ENCODE peak calls at places on chromosomes 7 and 10, in six cellular contexts. Q, N, I, G, O and K are unnamed samples.

GRCh38 chr10:131094406-131095108 is 217.0 kb downstream of the TCERG1L start:
- DNase-seq in Q (peak), I (no peak), N (no peak), O (no peak), G (no peak), K (peak)

GRCh38 chr10:109018892-109019507 is 904.3 kb downstream of the XPNPEP1 start:
- DNase-seq in O (no peak), G (no peak), I (no peak), N (no peak), Q (no peak), K (no peak)

GRCh38 chr7:118762451-118762850 is 537.9 kb downstream of the ANKRD7 start:
- DNase-seq in O (no peak), N (no peak), G (no peak), Q (no peak), I (no peak), K (no peak)

GRCh38 chr10:72308320-72308987 is 34.7 kb downstream of the DDIT4 start:
- DNase-seq in G (no peak), Q (no peak), I (no peak), O (peak), N (peak), K (peak)

GRCh38 chr7:116164552-116164951 is 45.8 kb upstream of the TES start:
- DNase-seq in O (no peak), N (peak), G (no peak), Q (no peak), I (no peak), K (no peak)

GRCh38 chr7:44971188-44971907 is 7.5 kb downstream of the MYO1G start:
- DNase-seq in I (no peak), Q (no peak), O (no peak), N (no peak), G (no peak), K (no peak)

GRCh38 chr10:106548832-106549231 is 615.7 kb downstream of the SORCS1 start:
- DNase-seq in I (no peak), N (no peak), Q (no peak), O (no peak), G (no peak), K (no peak)

GRCh38 chr7:919114-919442 is 35.4 kb downstream of the ADAP1 start:
- DNase-seq in O (no peak), N (no peak), G (no peak), Q (no peak), I (no peak), K (no peak)

GRCh38 chr10:2048337-2048973 is 311.1 kb upstream of the ADARB2 start:
- DNase-seq in Q (no peak), N (no peak), I (no peak), G (no peak), O (no peak), K (no peak)

GRCh38 chr10:110643670-110644597 is at the start of gene RBM20:
- DNase-seq in G (peak), Q (peak), O (peak), I (peak), N (no peak), K (peak)

GRCh38 chr7:30800785-30801252 is 29.6 kb downstream of the MINDY4 start:
- DNase-seq in N (peak), Q (peak), G (peak), O (peak), I (peak), K (peak)

GRCh38 chr10:114603943-114604342 is 54.1 kb downstream of the ABLIM1 start:
- DNase-seq in I (no peak), G (no peak), Q (no peak), N (no peak), O (peak), K (no peak)

GRCh38 chr10:44032216-44032615 is 352.7 kb downstream of the CXCL12 start:
- DNase-seq in G (no peak), I (no peak), N (no peak), Q (no peak), O (no peak), K (no peak)

GRCh38 chr7:387132-388022 is 97.4 kb downstream of the FOXL3 start:
- DNase-seq in Q (no peak), O (no peak), N (no peak), G (no peak), I (no peak), K (no peak)

GRCh38 chr10:110843031-110843430 is 28.7 kb upstream of the PDCD4 start:
- DNase-seq in I (no peak), O (no peak), Q (no peak), N (no peak), G (no peak), K (no peak)

GRCh38 chr10:111077715-111078504 is 1.1 kb downstream of the ADRA2A start:
- DNase-seq in Q (peak), G (peak), I (no peak), O (no peak), N (no peak), K (no peak)

GRCh38 chr7:43721193-43721806 is 8.0 kb downstream of the COA1 start:
- DNase-seq in N (peak), Q (no peak), I (peak), G (no peak), O (peak), K (peak)

GRCh38 chr10:47317251-47317650 is 5.0 kb upstream of the GDF2 start:
- DNase-seq in Q (no peak), O (no peak), N (no peak), I (no peak), G (no peak), K (no peak)

GRCh38 chr10:3946234-3947229 is 161.5 kb upstream of the KLF6 start:
- DNase-seq in I (no peak), Q (no peak), N (no peak), G (no peak), O (no peak), K (peak)

GRCh38 chr10:122647383-122647968 is 52.2 kb downstream of the C10orf120 start:
- DNase-seq in N (no peak), G (no peak), Q (no peak), O (no peak), I (no peak), K (no peak)

GRCh38 chr10:78109210-78109609 is 75.5 kb downstream of the RPS24 start:
- DNase-seq in I (no peak), G (no peak), N (no peak), Q (peak), O (no peak), K (no peak)

GRCh38 chr10:22624289-22624738 is 90.1 kb downstream of the PIP4K2A start:
- DNase-seq in G (no peak), O (peak), I (no peak), N (peak), Q (no peak), K (no peak)

GRCh38 chr7:124440081-124440480 is 325.5 kb downstream of the GPR37 start:
- DNase-seq in G (no peak), I (no peak), N (peak), Q (no peak), O (no peak), K (no peak)

GRCh38 chr10:33509231-33509871 is 174.9 kb upstream of the NRP1 start:
- DNase-seq in Q (no peak), I (no peak), O (peak), N (peak), G (no peak), K (peak)

GRCh38 chr10:306007-306406 is 170.8 kb downstream of the ZMYND11 start:
- DNase-seq in G (no peak), Q (no peak), O (no peak), I (no peak), N (no peak), K (no peak)

GRCh38 chr10:17387861-17388503 is 66.4 kb downstream of the ST8SIA6 start:
- DNase-seq in N (no peak), I (no peak), G (no peak), Q (no peak), O (no peak), K (peak)

GRCh38 chr7:135798104-135798503 is 49.5 kb upstream of the FAM180A start:
- DNase-seq in Q (no peak), I (no peak), O (no peak), N (no peak), G (no peak), K (no peak)

GRCh38 chr7:55180821-55181542 is 162.2 kb downstream of the EGFR start:
- DNase-seq in N (no peak), I (no peak), O (no peak), Q (no peak), G (no peak), K (peak)

GRCh38 chr10:113907166-113907565 is 52.7 kb downstream of the NHLRC2 start:
- DNase-seq in G (no peak), N (peak), I (no peak), Q (no peak), O (peak), K (peak)

GRCh38 chr10:113557389-113558321 is 4.8 kb downstream of the HABP2 start:
- DNase-seq in O (no peak), G (peak), Q (peak), I (no peak), N (no peak), K (peak)

GRCh38 chr7:45681596-45682357 is 107.6 kb downstream of the ADCY1 start:
- DNase-seq in G (peak), O (no peak), N (no peak), Q (peak), I (no peak), K (no peak)

GRCh38 chr10:22740180-22740579 is 25.8 kb upstream of the PIP4K2A start:
- DNase-seq in N (peak), Q (no peak), I (no peak), G (no peak), O (no peak), K (no peak)

GRCh38 chr10:86363184-86363832 is 3.3 kb downstream of the GRID1 start:
- DNase-seq in I (peak), O (peak), N (no peak), G (peak), Q (peak), K (peak)

GRCh38 chr7:75965617-75966016 is 28.8 kb downstream of the TMEM120A start:
- DNase-seq in G (no peak), Q (no peak), O (no peak), N (no peak), I (no peak), K (peak)
- H4K91ac ChIP-seq in G (no peak), Q (no peak), O (no peak), N (no peak), I (no peak), K (no peak)

GRCh38 chr10:14958872-14959220 is 342 bp upstream of the MEIG1 start:
- DNase-seq in G (no peak), O (no peak), N (no peak), Q (no peak), I (no peak), K (no peak)
- H4K8ac ChIP-seq in G (no peak), O (peak), N (peak), Q (no peak), I (no peak), K (peak)

DNA sequence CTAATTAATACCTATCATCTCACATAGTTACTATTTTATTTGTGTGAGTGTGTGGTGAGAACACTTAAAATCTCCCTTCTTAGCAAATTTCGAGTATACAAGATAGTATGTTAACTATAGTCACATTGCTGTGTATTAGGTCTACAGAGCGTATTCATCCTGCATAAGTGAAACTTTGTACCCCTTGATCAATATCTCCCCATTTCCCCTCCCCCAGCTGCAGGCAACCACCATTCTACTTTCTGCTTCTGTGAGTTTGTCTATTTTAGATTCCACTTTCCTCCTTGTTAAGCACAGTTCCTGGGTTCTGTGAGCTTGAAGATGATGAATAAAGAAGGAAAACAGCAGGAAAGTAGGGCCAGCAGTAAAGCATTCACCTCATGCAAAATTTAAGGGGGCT is 42.4 kb downstream of the MRPS33 start:
- DNase-seq in O (no peak), I (no peak), Q (no peak), G (no peak), N (no peak), K (no peak)
- H4K91ac ChIP-seq in O (no peak), I (no peak), Q (no peak), G (no peak), N (no peak), K (peak)

GRCh38 chr7:96315109-96315480 is 6.8 kb downstream of the SLC25A13 start:
- DNase-seq in I (no peak), N (no peak), Q (no peak), O (no peak), G (no peak), K (peak)
- H4K8ac ChIP-seq in I (no peak), N (no peak), Q (no peak), O (no peak), G (no peak), K (no peak)